ENCODE peak calls at places on chromosomes 4 and X, in nine cellular contexts. C is psoas muscle, L is uterus, J is fibroblast of mammary gland, P is heart left ventricle, W is PC-3, F is left lung, H is mucosa of descending colon, S is bronchial epithelial cell. G is an unnamed sample.

GRCh38 chr4:78512357-78512920 is 39.1 kb upstream of the ANXA3 start:
- DNase-seq in C (no peak), L (no peak), J (no peak), P (no peak), W (no peak), F (no peak), H (peak; percentile 74), S (no peak), G (no peak)

GRCh38 chrX:45784590-45784989 is 583.9 kb upstream of the DIPK2B start:
- DNase-seq in C (no peak), L (no peak), J (no peak), P (no peak), W (no peak), F (no peak), H (no peak), S (no peak), G (no peak)

GRCh38 chr4:185881427-185881826 is 69.4 kb upstream of the SORBS2 start:
- DNase-seq in C (no peak), L (no peak), J (no peak), P (no peak), W (no peak), F (no peak), H (no peak), S (no peak), G (no peak)

GRCh38 chr4:14908635-14909034 is 93.6 kb upstream of the CPEB2 start:
- DNase-seq in C (no peak), L (no peak), J (peak; percentile 30), P (no peak), W (peak; percentile 75), F (no peak), H (no peak), S (peak; percentile 94), G (no peak)

GRCh38 chr4:109389367-109390118 is 44.1 kb upstream of the SEC24B start:
- DNase-seq in C (no peak), L (no peak), J (no peak), P (no peak), W (no peak), F (no peak), H (no peak), S (no peak), G (no peak)

GRCh38 chr4:101086801-101087586 is 260.3 kb downstream of the PPP3CA start:
- DNase-seq in C (no peak), L (no peak), J (no peak), P (no peak), W (peak; percentile 18), F (no peak), H (no peak), S (no peak), G (no peak)

GRCh38 chr4:87884976-87885574 is 52.3 kb downstream of the MEPE start:
- DNase-seq in C (no peak), L (no peak), J (no peak), P (no peak), W (no peak), F (no peak), H (no peak), S (no peak), G (no peak)

GRCh38 chr4:123478859-123479345 is 82.3 kb downstream of the SPRY1 start:
- DNase-seq in C (no peak), L (no peak), J (no peak), P (no peak), W (peak; percentile 87), F (peak; percentile 74), H (peak; percentile 23), S (peak; percentile 43), G (no peak)

GRCh38 chrX:71859637-71860036 is 51.0 kb upstream of the NHSL2 start:
- DNase-seq in C (no peak), L (no peak), J (peak; percentile 45), P (no peak), W (peak; percentile 67), F (no peak), H (peak; percentile 23), S (peak; percentile 13), G (no peak)

GRCh38 chr4:163654621-163655020 is 160.1 kb downstream of the TMA16 start:
- DNase-seq in C (no peak), L (no peak), J (no peak), P (no peak), W (peak; percentile 68), F (no peak), H (no peak), S (no peak), G (no peak)

GRCh38 chr4:119638359-119638758 is 9.8 kb upstream of the PDE5A start:
- DNase-seq in C (no peak), L (no peak), J (no peak), P (no peak), W (no peak), F (no peak), H (no peak), S (no peak), G (no peak)

GRCh38 chr4:111323496-111323895 is 700.6 kb upstream of the PITX2 start:
- DNase-seq in C (no peak), L (no peak), J (peak; percentile 53), P (no peak), W (peak; percentile 44), F (no peak), H (no peak), S (peak; percentile 38), G (no peak)

GRCh38 chr4:158094413-158095110 is 78.3 kb downstream of the GASK1B start:
- DNase-seq in C (no peak), L (peak; percentile 66), J (peak; percentile 65), P (no peak), W (peak; percentile 93), F (no peak), H (no peak), S (peak; percentile 93), G (no peak)

GRCh38 chr4:39648827-39649558 is 10.3 kb upstream of the SMIM14 start:
- DNase-seq in C (no peak), L (no peak), J (no peak), P (no peak), W (no peak), F (no peak), H (no peak), S (no peak), G (no peak)

GRCh38 chr4:182880387-182881356 is 36.5 kb downstream of the DCTD start:
- DNase-seq in C (no peak), L (no peak), J (peak; percentile 17), P (peak; percentile 74), W (peak; percentile 36), F (no peak), H (no peak), S (no peak), G (peak; percentile 82)

GRCh38 chrX:120334603-120335002 is 23.3 kb upstream of the TMEM255A start:
- DNase-seq in C (no peak), L (no peak), J (no peak), P (no peak), W (no peak), F (no peak), H (no peak), S (no peak), G (no peak)

DNA sequence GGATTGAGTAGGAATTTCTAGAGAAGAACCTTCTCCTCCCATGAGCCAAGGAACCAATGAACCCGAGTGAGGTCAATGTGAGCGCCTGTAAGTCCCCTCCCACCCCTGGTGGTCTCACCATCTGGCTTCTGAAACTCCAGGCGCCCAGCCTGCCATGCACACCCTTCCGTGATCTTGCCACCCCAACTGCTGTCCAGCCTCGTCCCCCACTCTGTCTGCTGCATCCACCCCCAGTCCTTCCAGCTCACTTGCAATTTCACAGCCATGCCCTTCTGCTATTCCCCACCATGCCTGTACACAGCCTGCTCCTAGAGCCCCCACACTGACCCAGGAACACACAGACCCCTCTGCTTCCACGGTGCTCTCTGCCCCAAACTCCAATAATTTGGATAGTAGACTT is 323.7 kb downstream of the STK32B start:
- DNase-seq in C (no peak), L (no peak), J (no peak), P (no peak), W (no peak), F (no peak), H (no peak), S (no peak), G (peak; percentile 56)
- H3K4me3 ChIP-seq in C (no peak overlapping the region), L (no peak overlapping the region), J (no peak overlapping the region), P (no peak overlapping the region), W (no peak overlapping the region), F (no peak overlapping the region), H (no peak overlapping the region), S (no peak overlapping the region), G (no peak overlapping the region)

GRCh38 chr4:83993774-83994173 is 457.9 kb downstream of the GPAT3 start:
- DNase-seq in C (no peak), L (no peak), J (no peak), P (no peak), W (no peak), F (no peak), H (no peak), S (no peak), G (no peak)
- TF ChIP-seq CTCF in C (no peak), L (no peak), J (peak; percentile 12), P (no peak), W (peak; percentile 42), F (no peak), H (no peak), S (no peak), G (no peak)

DNA sequence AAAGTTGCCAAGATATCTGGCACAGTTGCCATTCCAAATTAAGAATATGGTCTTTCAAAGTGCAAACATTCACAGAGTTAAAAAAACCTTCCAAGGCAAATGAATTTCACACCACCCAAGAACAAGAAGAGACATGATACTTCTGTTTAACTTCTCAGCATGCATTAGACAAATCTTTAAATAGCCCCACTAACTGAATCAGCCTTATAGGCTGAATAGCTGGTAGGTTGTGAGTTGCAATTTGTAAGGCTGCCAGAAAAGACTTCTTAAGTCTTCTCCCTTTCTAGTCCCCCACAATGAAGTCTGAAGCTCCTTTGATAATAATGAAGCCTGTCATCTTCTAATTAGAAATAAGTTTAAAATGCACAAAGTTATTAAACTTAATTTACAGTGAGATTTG is 95.6 kb downstream of the MAPK10 start:
- DNase-seq in C (no peak), L (no peak), J (no peak), P (no peak), W (no peak), F (no peak), H (no peak), S (peak; percentile 62), G (no peak)
- H3K4me3 ChIP-seq in C (no peak overlapping the region), L (no peak overlapping the region), J (no peak overlapping the region), P (no peak overlapping the region), W (no peak overlapping the region), F (no peak overlapping the region), H (no peak overlapping the region), S (no peak overlapping the region), G (no peak overlapping the region)

DNA sequence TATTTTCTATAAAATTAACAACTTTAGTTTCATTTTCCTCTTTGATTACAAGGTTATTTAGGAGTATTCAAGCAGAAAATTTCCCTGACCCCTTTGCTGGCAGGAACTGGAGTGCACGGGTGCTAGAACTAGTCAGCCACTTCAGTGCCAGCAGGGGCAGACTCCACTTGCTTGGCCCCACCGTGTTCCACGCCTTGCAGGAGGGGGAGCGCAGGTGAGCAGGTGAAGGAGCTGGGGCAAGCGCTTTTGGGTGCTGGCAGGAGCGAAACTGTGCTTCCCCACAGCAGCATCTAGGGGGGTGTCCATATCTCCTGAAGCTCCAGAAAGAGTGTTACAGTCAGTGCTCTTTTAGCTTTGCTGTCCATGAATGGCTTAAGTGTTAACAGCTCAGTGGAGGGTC is 45.5 kb downstream of the MID2 start:
- DNase-seq in C (no peak), L (no peak), J (no peak), P (no peak), W (no peak), F (no peak), H (no peak), S (no peak), G (no peak)
- TF ChIP-seq CTCF in C (no peak), L (no peak), J (no peak), P (no peak), W (no peak), F (no peak), H (no peak), S (no peak), G (no peak)

G was measured in lower leg skin.